ENCODE peak calls at places on chromosomes 5 and 9, in ten cellular contexts. E, Y, R, V, S, A, K, Q, U and T are unnamed samples.
A peak's percentile ranks its signal among the peaks of the same experiment; 100 is the strongest.

GRCh38 chr5:68382640-68383039 is 167.1 kb downstream of the PIK3R1 start:
- DNase-seq in V (no peak), E (no peak), K (no peak), R (no peak), A (no peak), U (no peak), Y (no peak), S (no peak), Q (peak; percentile 72), T (no peak)

GRCh38 chr5:36403601-36404311 is 102.1 kb upstream of the RANBP3L start:
- DNase-seq in R (peak; percentile 31), V (peak; percentile 97), E (no peak), A (no peak), U (peak; percentile 90), S (no peak), K (no peak), Q (no peak), Y (no peak), T (no peak)

GRCh38 chr5:175788155-175788787 is 83.1 kb upstream of the CPLX2 start:
- DNase-seq in R (no peak), V (no peak), S (no peak), A (no peak), Y (no peak), K (no peak), E (no peak), Q (no peak), U (no peak), T (no peak)

GRCh38 chr9:123138156-123138555 is 104.7 kb downstream of the GPR21 start:
- DNase-seq in A (no peak), R (no peak), V (no peak), Y (no peak), U (no peak), E (no peak), K (no peak), S (no peak), Q (no peak), T (peak; percentile 90)

GRCh38 chr9:95857122-95857521 is 18.4 kb upstream of the ERCC6L2 start:
- DNase-seq in V (no peak), R (no peak), A (no peak), Y (peak; percentile 0), K (no peak), S (no peak), E (no peak), Q (peak; percentile 65), U (peak; percentile 71), T (no peak)

GRCh38 chr5:34818717-34819116 is 20.2 kb upstream of the TTC23L start:
- DNase-seq in R (no peak), E (no peak), Y (no peak), K (no peak), Q (no peak), S (no peak), U (no peak), V (no peak), A (no peak), T (no peak)

GRCh38 chr9:27590636-27591035 is 17.4 kb upstream of the C9orf72 start:
- DNase-seq in U (peak; percentile 10), K (no peak), A (no peak), R (no peak), S (no peak), V (peak; percentile 25), Y (no peak), E (no peak), Q (no peak), T (no peak)

GRCh38 chr5:136021016-136021405 is 7.8 kb upstream of the TGFBI start:
- DNase-seq in V (no peak), E (no peak), Y (no peak), A (no peak), Q (peak; percentile 63), K (no peak), R (no peak), S (no peak), U (peak; percentile 75), T (no peak)

GRCh38 chr9:36187414-36187813 is 3.3 kb upstream of the CLTA start:
- DNase-seq in V (peak; percentile 66), Q (peak; percentile 62), U (peak; percentile 63), A (no peak), K (no peak), E (no peak), S (no peak), Y (peak; percentile 79), R (no peak), T (no peak)

GRCh38 chr5:157994271-157994691 is 135.3 kb upstream of the CLINT1 start:
- DNase-seq in R (no peak), V (no peak), A (no peak), Q (no peak), K (no peak), S (no peak), U (peak; percentile 14), Y (no peak), E (no peak), T (no peak)

GRCh38 chr9:133426011-133426410 is 3.8 kb downstream of the ADAMTS13 start:
- DNase-seq in Q (no peak), Y (no peak), K (no peak), U (no peak), S (no peak), E (no peak), A (no peak), R (no peak), V (no peak), T (peak; percentile 70)

GRCh38 chr5:167167191-167167590 is 1124.3 kb upstream of the WWC1 start:
- DNase-seq in K (no peak), E (no peak), S (no peak), Q (no peak), V (no peak), U (peak; percentile 40), R (no peak), A (no peak), Y (no peak), T (no peak)

GRCh38 chr5:113546711-113547159 is 33.2 kb downstream of the YTHDC2 start:
- DNase-seq in K (no peak), U (peak; percentile 46), Y (no peak), E (no peak), Q (peak; percentile 67), R (no peak), S (no peak), A (no peak), V (peak; percentile 28), T (no peak)

GRCh38 chr5:109567374-109568044 is 122.2 kb upstream of the MAN2A1 start:
- DNase-seq in K (no peak), A (no peak), Y (no peak), U (no peak), S (no peak), E (no peak), Q (no peak), V (peak; percentile 51), R (no peak), T (no peak)

GRCh38 chr5:143262393-143263174 is 140.9 kb downstream of the NR3C1 start:
- DNase-seq in R (no peak), U (peak; percentile 86), S (no peak), V (peak; percentile 80), E (no peak), K (no peak), Q (peak; percentile 91), A (no peak), Y (peak; percentile 63), T (no peak)

GRCh38 chr5:159409801-159410200 is 79.5 kb upstream of the IL12B start:
- DNase-seq in A (no peak), Q (no peak), Y (peak; percentile 74), R (no peak), S (no peak), E (no peak), U (no peak), V (no peak), K (no peak), T (no peak)

GRCh38 chr9:38182321-38182720 is 113.3 kb upstream of the SHB start:
- DNase-seq in E (no peak), Y (peak; percentile 78), V (no peak), A (no peak), U (no peak), S (no peak), Q (peak; percentile 11), K (no peak), R (no peak), T (no peak)

GRCh38 chr9:115192835-115193234 is 74.9 kb upstream of the TNC start:
- DNase-seq in V (no peak), U (no peak), K (no peak), E (no peak), Y (no peak), Q (no peak), R (no peak), S (no peak), A (no peak), T (no peak)

GRCh38 chr9:127690735-127691134 is 16.1 kb upstream of the CFAP157 start:
- DNase-seq in E (no peak), A (no peak), S (no peak), R (no peak), U (no peak), K (no peak), V (no peak), Y (no peak), Q (no peak), T (no peak)

GRCh38 chr5:90015584-90016018 is 394.0 kb downstream of the CETN3 start:
- DNase-seq in R (peak; percentile 32), A (no peak), S (peak; percentile 3), E (no peak), K (no peak), Q (peak; percentile 3), U (peak; percentile 48), V (no peak), Y (peak; percentile 82), T (no peak)

GRCh38 chr9:2126331-2126789 is 111.2 kb downstream of the SMARCA2 start:
- DNase-seq in E (no peak), Y (no peak), A (no peak), R (peak; percentile 40), Q (no peak), U (no peak), V (no peak), K (no peak), S (no peak), T (no peak)

GRCh38 chr5:98721231-98721928 is 52.1 kb upstream of the RGMB start:
- DNase-seq in V (no peak), S (no peak), E (no peak), K (no peak), U (no peak), A (no peak), R (no peak), Q (no peak), Y (no peak), T (no peak)

GRCh38 chr9:133888048-133888778 is 103.9 kb downstream of the VAV2 start:
- DNase-seq in Y (no peak), Q (peak; percentile 56), S (peak; percentile 72), E (no peak), R (no peak), U (no peak), A (no peak), K (no peak), V (no peak), T (no peak)

GRCh38 chr5:60649288-60649917 is 50.6 kb downstream of the DEPDC1B start:
- DNase-seq in A (no peak), Y (peak; percentile 65), S (no peak), E (no peak), R (peak; percentile 28), Q (peak; percentile 43), K (no peak), U (peak; percentile 52), V (peak; percentile 16), T (peak; percentile 74)

GRCh38 chr9:13513710-13514444 is 234.4 kb upstream of the MPDZ start:
- DNase-seq in K (peak; percentile 19), Y (no peak), Q (peak; percentile 91), E (no peak), S (peak; percentile 4), V (no peak), R (no peak), U (no peak), A (no peak), T (no peak)